ENCODE peak calls at places on chromosomes 16 and 17, in six cellular contexts. One of them, this sample, is unnamed.

GRCh38 chr17:12431188-12431587 is 234.5 kb upstream of the MYOCD start:
- DNase-seq in K562: no peak
- DNase-seq in GM23338: no peak
- DNase-seq in SK-N-SH: no peak
- DNase-seq in sigmoid colon: no peak
- DNase-seq in stomach: no peak
- DNase-seq in this sample: no peak

GRCh38 chr17:82794781-82795505 is 43.1 kb downstream of the TBCD start:
- DNase-seq in K562: no peak
- DNase-seq in GM23338: no peak
- DNase-seq in SK-N-SH: no peak
- DNase-seq in sigmoid colon: peak; percentile 79
- DNase-seq in stomach: no peak
- DNase-seq in this sample: no peak

GRCh38 chr17:60506312-60506711 is 19.7 kb downstream of the APPBP2 start:
- DNase-seq in K562: no peak
- DNase-seq in GM23338: no peak
- DNase-seq in SK-N-SH: no peak
- DNase-seq in sigmoid colon: no peak
- DNase-seq in stomach: no peak
- DNase-seq in this sample: no peak

GRCh38 chr17:42017866-42018200 is 594 bp upstream of the DNAJC7 start:
- DNase-seq in K562: no peak
- DNase-seq in GM23338: peak; percentile 75
- DNase-seq in SK-N-SH: no peak
- DNase-seq in sigmoid colon: no peak
- DNase-seq in stomach: no peak
- DNase-seq in this sample: no peak

GRCh38 chr17:80246726-80247125 is 13.9 kb upstream of the RNF213 start:
- DNase-seq in K562: no peak
- DNase-seq in GM23338: no peak
- DNase-seq in SK-N-SH: peak; percentile 30
- DNase-seq in sigmoid colon: no peak
- DNase-seq in stomach: no peak
- DNase-seq in this sample: no peak

GRCh38 chr17:74947041-74947754 is 11.5 kb downstream of the OTOP3 start:
- DNase-seq in K562: no peak
- DNase-seq in GM23338: no peak
- DNase-seq in SK-N-SH: no peak
- DNase-seq in sigmoid colon: no peak
- DNase-seq in stomach: no peak
- DNase-seq in this sample: no peak

GRCh38 chr16:50999181-50999580 is 151.9 kb downstream of the SALL1 start:
- DNase-seq in K562: no peak
- DNase-seq in GM23338: peak; percentile 46
- DNase-seq in SK-N-SH: no peak
- DNase-seq in sigmoid colon: no peak
- DNase-seq in stomach: no peak
- DNase-seq in this sample: no peak

GRCh38 chr16:16973726-16974125 is 497.0 kb downstream of the XYLT1 start:
- DNase-seq in K562: no peak
- DNase-seq in GM23338: no peak
- DNase-seq in SK-N-SH: no peak
- DNase-seq in sigmoid colon: no peak
- DNase-seq in stomach: no peak
- DNase-seq in this sample: no peak

GRCh38 chr16:49932943-49933342 is 77.0 kb upstream of the ZNF423 start:
- DNase-seq in K562: no peak
- DNase-seq in GM23338: no peak
- DNase-seq in SK-N-SH: no peak
- DNase-seq in sigmoid colon: peak; percentile 60
- DNase-seq in stomach: no peak
- DNase-seq in this sample: no peak

GRCh38 chr16:12318661-12319463 is 342.3 kb downstream of the SNX29 start:
- DNase-seq in K562: no peak
- DNase-seq in GM23338: no peak
- DNase-seq in SK-N-SH: no peak
- DNase-seq in sigmoid colon: no peak
- DNase-seq in stomach: no peak
- DNase-seq in this sample: no peak

GRCh38 chr17:70251704-70252103 is 82.4 kb downstream of the KCNJ2 start:
- DNase-seq in K562: no peak
- DNase-seq in GM23338: no peak
- DNase-seq in SK-N-SH: no peak
- DNase-seq in sigmoid colon: no peak
- DNase-seq in stomach: no peak
- DNase-seq in this sample: no peak

GRCh38 chr17:27677191-27677590 is 46.2 kb downstream of the LGALS9 start:
- DNase-seq in K562: no peak
- DNase-seq in GM23338: no peak
- DNase-seq in SK-N-SH: no peak
- DNase-seq in sigmoid colon: no peak
- DNase-seq in stomach: no peak
- DNase-seq in this sample: no peak

GRCh38 chr17:4053596-4053995 is 89.2 kb downstream of the ZZEF1 start:
- DNase-seq in K562: no peak
- DNase-seq in GM23338: no peak
- DNase-seq in SK-N-SH: no peak
- DNase-seq in sigmoid colon: no peak
- DNase-seq in stomach: no peak
- DNase-seq in this sample: no peak

GRCh38 chr17:43927101-43927935 is 15.0 kb downstream of the PPY start:
- DNase-seq in K562: no peak
- DNase-seq in GM23338: no peak
- DNase-seq in SK-N-SH: no peak
- DNase-seq in sigmoid colon: no peak
- DNase-seq in stomach: peak; percentile 27
- DNase-seq in this sample: no peak

GRCh38 chr17:81651692-81652091 is 4.7 kb downstream of the PDE6G start:
- DNase-seq in K562: no peak
- DNase-seq in GM23338: no peak
- DNase-seq in SK-N-SH: peak; percentile 89
- DNase-seq in sigmoid colon: peak; percentile 62
- DNase-seq in stomach: no peak
- DNase-seq in this sample: no peak

GRCh38 chr17:68512967-68513474 is 791 bp downstream of the PRKAR1A start:
- DNase-seq in K562: no peak
- DNase-seq in GM23338: peak; percentile 65
- DNase-seq in SK-N-SH: peak; percentile 41
- DNase-seq in sigmoid colon: peak; percentile 75
- DNase-seq in stomach: no peak
- DNase-seq in this sample: no peak

GRCh38 chr17:33948299-33948698 is 306.8 kb upstream of the CCL2 start:
- DNase-seq in K562: no peak
- DNase-seq in GM23338: no peak
- DNase-seq in SK-N-SH: no peak
- DNase-seq in sigmoid colon: no peak
- DNase-seq in stomach: no peak
- DNase-seq in this sample: no peak

GRCh38 chr17:65699459-65699858 is 138.0 kb upstream of the AXIN2 start:
- DNase-seq in K562: no peak
- DNase-seq in GM23338: no peak
- DNase-seq in SK-N-SH: no peak
- DNase-seq in sigmoid colon: no peak
- DNase-seq in stomach: no peak
- DNase-seq in this sample: no peak

GRCh38 chr17:336110-337021 is 16.2 kb downstream of the RPH3AL start:
- DNase-seq in K562: no peak
- DNase-seq in GM23338: no peak
- DNase-seq in SK-N-SH: peak; percentile 62
- DNase-seq in sigmoid colon: peak; percentile 85
- DNase-seq in stomach: peak; percentile 78
- DNase-seq in this sample: no peak

GRCh38 chr17:1461193-1461944 is 5.3 kb upstream of the CRK start:
- DNase-seq in K562: no peak
- DNase-seq in GM23338: peak; percentile 55
- DNase-seq in SK-N-SH: no peak
- DNase-seq in sigmoid colon: no peak
- DNase-seq in stomach: no peak
- DNase-seq in this sample: no peak

GRCh38 chr16:49748322-49748721 is 107.6 kb downstream of the ZNF423 start:
- DNase-seq in K562: no peak
- DNase-seq in GM23338: no peak
- DNase-seq in SK-N-SH: no peak
- DNase-seq in sigmoid colon: peak; percentile 81
- DNase-seq in stomach: no peak
- DNase-seq in this sample: no peak

GRCh38 chr16:66146689-66147330 is 219.7 kb upstream of the CDH5 start:
- DNase-seq in K562: no peak
- DNase-seq in GM23338: no peak
- DNase-seq in SK-N-SH: no peak
- DNase-seq in sigmoid colon: no peak
- DNase-seq in stomach: no peak
- DNase-seq in this sample: no peak

GRCh38 chr17:7579001-7579838 is at the start of gene CD68:
- DNase-seq in K562: no peak
- DNase-seq in GM23338: peak; percentile 73
- DNase-seq in SK-N-SH: peak; percentile 58
- DNase-seq in sigmoid colon: peak; percentile 90
- DNase-seq in stomach: peak; percentile 71
- DNase-seq in this sample: peak; percentile 94

GRCh38 chr17:50034504-50035364 is 21.2 kb upstream of the ITGA3 start:
- DNase-seq in K562: no peak
- DNase-seq in GM23338: no peak
- DNase-seq in SK-N-SH: peak; percentile 19
- DNase-seq in sigmoid colon: no peak
- DNase-seq in stomach: no peak
- DNase-seq in this sample: no peak

GRCh38 chr16:21167360-21167759 is 8.9 kb downstream of the LDAF1 start:
- DNase-seq in K562: no peak
- DNase-seq in GM23338: no peak
- DNase-seq in SK-N-SH: no peak
- DNase-seq in sigmoid colon: no peak
- DNase-seq in stomach: no peak
- DNase-seq in this sample: no peak

GRCh38 chr16:7487896-7488295 is 155.3 kb downstream of the RBFOX1 start:
- DNase-seq in K562: no peak
- DNase-seq in GM23338: no peak
- DNase-seq in SK-N-SH: no peak
- DNase-seq in sigmoid colon: no peak
- DNase-seq in stomach: no peak
- DNase-seq in this sample: no peak

GRCh38 chr16:81492307-81492706 is 47.7 kb downstream of the CMIP start:
- DNase-seq in K562: no peak
- DNase-seq in GM23338: no peak
- DNase-seq in SK-N-SH: peak; percentile 60
- DNase-seq in sigmoid colon: no peak
- DNase-seq in stomach: no peak
- DNase-seq in this sample: no peak

GRCh38 chr17:65633988-65634387 is 72.5 kb upstream of the AXIN2 start:
- DNase-seq in K562: no peak
- DNase-seq in GM23338: no peak
- DNase-seq in SK-N-SH: no peak
- DNase-seq in sigmoid colon: no peak
- DNase-seq in stomach: no peak
- DNase-seq in this sample: no peak

GRCh38 chr16:27476240-27476639 is 73.5 kb downstream of the GTF3C1 start:
- DNase-seq in K562: no peak
- DNase-seq in GM23338: no peak
- DNase-seq in SK-N-SH: no peak
- DNase-seq in sigmoid colon: no peak
- DNase-seq in stomach: no peak
- DNase-seq in this sample: no peak

GRCh38 chr17:78172284-78173024 is 4.1 kb downstream of the SYNGR2 start:
- DNase-seq in K562: no peak
- DNase-seq in GM23338: no peak
- DNase-seq in SK-N-SH: no peak
- DNase-seq in sigmoid colon: no peak
- DNase-seq in stomach: peak; percentile 73
- DNase-seq in this sample: no peak
- TF ChIP-seq POLR2AphosphoS5 in K562: no peak
- TF ChIP-seq POLR2AphosphoS5 in GM23338: no peak
- TF ChIP-seq POLR2AphosphoS5 in SK-N-SH: no peak
- TF ChIP-seq POLR2AphosphoS5 in sigmoid colon: no peak
- TF ChIP-seq POLR2AphosphoS5 in stomach: peak; percentile 54
- TF ChIP-seq POLR2AphosphoS5 in this sample: peak; percentile 41

GRCh38 chr16:52435573-52435972 is 111.4 kb downstream of the TOX3 start:
- DNase-seq in K562: no peak
- DNase-seq in GM23338: no peak
- DNase-seq in SK-N-SH: no peak
- DNase-seq in sigmoid colon: no peak
- DNase-seq in stomach: no peak
- DNase-seq in this sample: no peak
- H3K27ac ChIP-seq in K562: no peak overlapping the region
- H3K27ac ChIP-seq in GM23338: no peak overlapping the region
- H3K27ac ChIP-seq in SK-N-SH: no peak overlapping the region
- H3K27ac ChIP-seq in sigmoid colon: no peak overlapping the region
- H3K27ac ChIP-seq in stomach: no peak overlapping the region
- H3K27ac ChIP-seq in this sample: no peak overlapping the region

DNA sequence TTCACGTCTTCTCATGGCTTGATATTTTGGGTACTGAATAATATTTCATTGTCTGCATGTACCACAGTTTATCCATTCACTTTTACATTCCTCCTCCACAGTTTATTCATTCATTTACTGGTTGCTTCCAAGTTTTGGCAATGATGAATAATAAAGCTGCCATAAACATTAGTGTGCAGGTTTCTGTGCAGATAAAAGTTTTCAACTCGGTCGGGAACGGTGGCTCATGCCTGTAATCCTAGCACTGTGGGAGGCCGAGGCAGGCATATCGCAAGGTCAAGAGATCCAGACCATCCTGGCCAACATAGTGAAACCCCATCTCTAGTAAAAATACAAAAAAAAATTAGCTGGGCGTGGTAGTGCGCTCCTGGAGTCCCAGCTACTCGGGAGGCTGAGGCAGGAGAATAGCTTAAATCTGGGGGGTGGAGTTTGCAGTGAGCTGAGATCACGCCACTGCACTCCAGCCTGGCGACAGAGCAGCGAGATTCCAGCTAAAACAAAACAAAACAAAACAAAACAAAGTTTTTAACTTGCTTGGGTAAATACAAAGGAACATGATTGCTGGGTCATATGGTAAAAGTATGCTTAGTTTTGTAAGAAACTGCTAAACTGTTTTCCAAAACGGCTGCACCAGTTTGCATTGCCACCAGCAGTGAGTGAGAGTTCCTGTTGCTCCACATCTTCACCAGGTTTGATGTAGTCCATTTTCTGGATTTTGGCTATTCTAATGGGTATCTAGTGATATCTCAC is 89.5 kb downstream of the WWP2 start:
- DNase-seq in K562: no peak
- DNase-seq in GM23338: no peak
- DNase-seq in SK-N-SH: no peak
- DNase-seq in sigmoid colon: no peak
- DNase-seq in stomach: no peak
- DNase-seq in this sample: no peak
- H3K4me1 ChIP-seq in K562: no peaks in the 10 kb centered on the region
- H3K4me1 ChIP-seq in GM23338: no peaks in the 10 kb centered on the region
- H3K4me1 ChIP-seq in SK-N-SH: no peaks in the 10 kb centered on the region
- H3K4me1 ChIP-seq in sigmoid colon: peaks cover 25% of the 10 kb centered on the region
- H3K4me1 ChIP-seq in stomach: peaks cover 22% of the 10 kb centered on the region
- H3K4me1 ChIP-seq in this sample: peaks cover 55% of the 10 kb centered on the region

DNA sequence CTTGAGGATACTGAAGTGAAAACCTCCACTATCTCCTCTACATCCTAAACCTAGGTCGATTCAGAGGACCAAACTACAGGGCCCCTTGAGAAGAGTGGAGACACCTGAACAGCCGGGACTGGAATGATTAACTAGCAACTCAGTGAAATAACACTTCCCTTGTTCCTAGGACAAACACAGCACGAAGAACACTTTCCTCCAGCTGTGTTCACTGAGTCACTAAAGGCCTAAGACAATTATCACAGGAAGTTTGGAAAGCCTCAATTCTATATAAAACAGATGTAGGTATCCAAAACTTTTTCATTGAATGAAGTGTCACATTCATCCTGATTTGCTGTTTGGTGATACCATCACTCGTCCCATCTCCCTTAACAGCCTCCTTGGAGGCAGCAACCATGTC is 15.5 kb upstream of the CUEDC1 start:
- DNase-seq in K562: no peak
- DNase-seq in GM23338: no peak
- DNase-seq in SK-N-SH: no peak
- DNase-seq in sigmoid colon: no peak
- DNase-seq in stomach: no peak
- DNase-seq in this sample: peak; percentile 57
- TF ChIP-seq POLR2AphosphoS5 in K562: no peak
- TF ChIP-seq POLR2AphosphoS5 in GM23338: no peak
- TF ChIP-seq POLR2AphosphoS5 in SK-N-SH: peak; percentile 48
- TF ChIP-seq POLR2AphosphoS5 in sigmoid colon: no peak
- TF ChIP-seq POLR2AphosphoS5 in stomach: no peak
- TF ChIP-seq POLR2AphosphoS5 in this sample: no peak

This sample was measured in esophagus muscularis mucosa.